ENCODE peak calls at places on chromosomes 3 and 15, in four cellular contexts. M, F, X and I are unnamed samples.

GRCh38 chr3:12224181-12225147 is 64.4 kb upstream of the PPARG start:
- DNase-seq in M (peak; percentile 18), F (peak; percentile 60), X (no peak), I (peak; percentile 43)

GRCh38 chr3:87206070-87206469 is 21.0 kb upstream of the CHMP2B start:
- DNase-seq in M (peak; percentile 60), F (no peak), X (peak; percentile 80), I (peak; percentile 91)

GRCh38 chr3:62211675-62212429 is 161.5 kb downstream of the FEZF2 start:
- DNase-seq in M (no peak), F (no peak), X (no peak), I (no peak)

GRCh38 chr15:100705841-100706240 is 103.5 kb downstream of the ASB7 start:
- DNase-seq in M (no peak), F (no peak), X (no peak), I (no peak)

GRCh38 chr15:55168350-55168974 is 28.3 kb downstream of the RSL24D1 start:
- DNase-seq in M (peak; percentile 57), F (peak; percentile 66), X (no peak), I (peak; percentile 57)

GRCh38 chr15:69855601-69856000 is 242.1 kb downstream of the TLE3 start:
- DNase-seq in M (no peak), F (no peak), X (no peak), I (no peak)

GRCh38 chr3:74693696-74694393 is 79.4 kb upstream of the CNTN3 start:
- DNase-seq in M (peak; percentile 83), F (no peak), X (no peak), I (no peak)

GRCh38 chr15:75036269-75036668 is 12.9 kb downstream of the PPCDC start:
- DNase-seq in M (peak; percentile 15), F (no peak), X (no peak), I (no peak)

GRCh38 chr3:55725681-55726500 is 238.8 kb upstream of the WNT5A start:
- DNase-seq in M (peak; percentile 18), F (no peak), X (no peak), I (no peak)

DNA sequence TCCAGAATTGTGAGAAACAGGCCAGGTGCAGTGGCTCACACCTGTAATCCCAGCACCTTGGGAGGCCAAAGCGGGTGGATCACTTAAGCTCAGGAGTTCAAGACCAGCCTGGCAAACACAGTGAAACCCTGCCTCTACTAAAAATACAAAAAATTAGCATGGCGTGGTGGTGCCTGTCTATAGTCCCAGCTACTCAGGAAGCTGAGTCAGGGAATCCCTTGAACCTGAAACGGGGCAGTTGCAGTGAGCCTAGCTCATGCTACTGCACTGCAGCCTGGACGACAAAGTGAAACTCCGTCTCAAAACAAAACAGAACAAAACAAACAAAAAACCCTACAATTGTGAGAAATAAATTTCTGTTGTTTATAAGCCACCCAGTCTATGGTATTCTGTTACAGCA is 94.7 kb downstream of the PIK3CB start:
- DNase-seq in M (no peak), F (no peak), X (no peak), I (no peak)
- TF ChIP-seq CTCF in M (no peak), F (no peak), X (no peak), I (no peak)

GRCh38 chr15:80818996-80819395 is 39.8 kb downstream of the CEMIP start:
- DNase-seq in M (no peak), F (no peak), X (no peak), I (no peak)
- TF ChIP-seq CTCF in M (no peak), F (no peak), X (no peak), I (no peak)

GRCh38 chr3:98151241-98151640 is 4.0 kb downstream of the OR5H14 start:
- DNase-seq in M (no peak), F (no peak), X (no peak), I (no peak)

GRCh38 chr3:98147179-98147578 is at the start of gene OR5H14:
- DNase-seq in M (no peak), F (no peak), X (no peak), I (no peak)

DNA sequence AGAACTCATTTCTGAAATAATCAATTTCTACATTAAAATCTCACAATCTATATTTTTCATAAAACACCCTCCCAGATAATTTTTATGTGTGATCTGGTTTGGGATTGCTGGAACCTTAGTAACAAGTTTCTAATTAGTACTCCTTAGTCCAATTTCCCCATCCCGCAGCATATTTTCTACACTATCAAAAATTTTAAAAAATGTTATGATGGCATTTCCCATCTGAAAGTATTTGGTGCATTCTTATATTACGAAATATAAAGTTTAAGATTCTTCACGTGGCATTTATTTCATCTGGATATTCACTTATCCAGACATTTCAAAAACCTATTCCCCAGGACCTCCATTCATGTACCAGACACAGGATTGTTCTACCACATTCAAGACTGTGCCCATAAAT is 1.5 kb downstream of the OR5H14 start:
- DNase-seq in M (no peak), F (no peak), X (no peak), I (no peak)
- TF ChIP-seq CTCF in M (no peak), F (no peak), X (no peak), I (no peak)

GRCh38 chr15:52680756-52681155 is 1.6 kb upstream of the ATOSA start:
- DNase-seq in M (no peak), F (no peak), X (no peak), I (no peak)

GRCh38 chr15:52678468-52679231 is 538 bp downstream of the ATOSA start:
- DNase-seq in M (peak; percentile 54), F (peak; percentile 92), X (no peak), I (peak; percentile 60)

GRCh38 chr15:52678036-52678467 is 1.1 kb downstream of the ATOSA start:
- DNase-seq in M (peak; percentile 63), F (peak; percentile 70), X (no peak), I (peak; percentile 60)

GRCh38 chr15:52680041-52680391 is 828 bp upstream of the ATOSA start:
- DNase-seq in M (peak; percentile 38), F (no peak), X (no peak), I (peak; percentile 53)

DNA sequence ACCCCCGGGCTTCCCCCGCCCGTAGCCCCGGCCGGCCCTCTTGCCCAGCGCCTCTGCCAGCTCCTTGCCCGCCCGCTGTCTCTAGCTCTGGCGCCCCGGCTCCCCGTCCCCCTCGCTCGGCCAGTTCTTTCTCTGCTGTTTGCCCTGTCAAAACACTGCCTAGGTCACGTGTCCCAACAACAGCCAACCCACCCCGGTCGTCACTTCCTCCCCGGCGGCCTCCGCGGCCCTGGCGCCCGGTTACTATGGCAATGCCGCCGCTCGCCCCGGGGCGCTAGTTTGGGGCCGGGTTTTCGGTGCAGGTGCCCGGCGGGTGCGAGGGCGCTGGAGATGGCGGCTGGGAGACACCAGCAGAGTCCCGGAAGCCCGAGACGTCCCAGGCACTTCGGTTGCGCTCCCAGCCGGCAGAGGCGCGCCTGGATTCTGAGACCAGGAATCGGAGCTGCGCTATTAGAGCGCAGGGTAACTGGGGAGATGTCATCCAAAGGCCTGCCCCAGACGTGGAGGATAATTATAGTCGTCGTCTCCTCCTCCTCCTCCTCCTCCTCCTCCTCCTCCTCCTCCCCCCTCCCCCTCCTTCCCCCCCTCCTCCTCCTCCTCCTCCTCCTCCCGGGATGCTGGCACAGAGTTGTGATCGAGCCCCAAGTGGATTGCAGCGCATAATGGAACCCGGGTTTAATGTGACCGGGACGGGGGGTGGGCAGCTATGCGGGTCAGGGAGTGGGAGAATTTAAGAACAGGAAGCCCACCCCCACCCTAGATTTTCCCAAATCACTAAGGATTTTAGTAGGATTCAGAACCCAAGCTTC is at the start of gene ATOSA:
- DNase-seq in M (peak; percentile 84), F (peak; percentile 96), X (no peak), I (peak; percentile 91)
- TF ChIP-seq CTCF in M (no peak), F (no peak), X (peak; percentile 21), I (no peak)

GRCh38 chr15:35206060-35206675 is 121.1 kb upstream of the NANOGP8 start:
- DNase-seq in M (no peak), F (no peak), X (no peak), I (peak; percentile 1)
- TF ChIP-seq CTCF in M (peak; percentile 43), F (peak; percentile 18), X (peak; percentile 41), I (peak; percentile 81)

DNA sequence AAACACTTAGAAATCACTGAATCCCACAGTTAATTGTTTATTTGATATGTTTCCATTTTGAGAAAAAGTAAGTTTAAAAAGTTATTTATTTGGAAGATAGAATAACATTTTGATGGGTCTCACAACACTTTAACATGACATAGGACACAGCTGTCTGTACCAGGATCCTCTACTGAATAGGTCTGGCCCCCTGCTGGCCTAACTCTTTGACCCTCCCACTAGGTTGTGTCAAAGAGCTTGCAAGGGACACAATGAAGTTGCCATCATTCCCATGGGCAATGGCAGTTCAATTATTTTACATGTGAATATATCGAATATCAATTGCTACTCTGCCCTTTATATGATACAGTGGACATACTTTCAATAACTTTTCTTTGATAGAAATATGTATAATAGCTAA is 138.9 kb downstream of the EPHA3 start:
- DNase-seq in M (no peak), F (no peak), X (no peak), I (no peak)
- TF ChIP-seq CTCF in M (peak; percentile 12), F (no peak), X (no peak), I (peak; percentile 6)

GRCh38 chr3:58135712-58136543 is 74.8 kb downstream of the DNASE1L3 start:
- DNase-seq in M (no peak), F (no peak), X (no peak), I (no peak)
- TF ChIP-seq CTCF in M (peak; percentile 51), F (peak; percentile 21), X (peak; percentile 36), I (peak; percentile 66)